ENCODE peak calls at places on chromosomes 7 and 10, in eight cellular contexts. One of them, this sample, is unnamed. For H3K36me3 and H3K4me1, the result is how much of the 10 kb centered on the place peaks cover.

GRCh38 chr10:71135276-71135675 is 77.1 kb upstream of the UNC5B start:
- DNase-seq in heart left ventricle: no peak
- DNase-seq in IMR-90: no peak
- DNase-seq in H1: no peak
- DNase-seq in GM12878: no peak
- DNase-seq in ovary: no peak
- DNase-seq in spleen: no peak
- DNase-seq in adrenal gland: no peak
- DNase-seq in this sample: no peak

GRCh38 chr10:21202766-21203457 is 305.8 kb upstream of the NEBL start:
- DNase-seq in heart left ventricle: no peak
- DNase-seq in IMR-90: no peak
- DNase-seq in H1: no peak
- DNase-seq in GM12878: no peak
- DNase-seq in ovary: no peak
- DNase-seq in spleen: no peak
- DNase-seq in adrenal gland: no peak
- DNase-seq in this sample: no peak

GRCh38 chr7:95723583-95724180 is 48.7 kb upstream of the DYNC1I1 start:
- DNase-seq in heart left ventricle: peak
- DNase-seq in IMR-90: peak
- DNase-seq in H1: peak
- DNase-seq in GM12878: peak
- DNase-seq in ovary: peak
- DNase-seq in spleen: no peak
- DNase-seq in adrenal gland: peak
- DNase-seq in this sample: no peak

GRCh38 chr7:24964177-24964576 is 15.8 kb downstream of the OSBPL3 start:
- DNase-seq in heart left ventricle: no peak
- DNase-seq in IMR-90: peak
- DNase-seq in H1: no peak
- DNase-seq in GM12878: no peak
- DNase-seq in ovary: no peak
- DNase-seq in spleen: no peak
- DNase-seq in adrenal gland: no peak
- DNase-seq in this sample: no peak

GRCh38 chr10:60035984-60036383 is 129.6 kb upstream of the CCDC6 start:
- DNase-seq in heart left ventricle: no peak
- DNase-seq in IMR-90: no peak
- DNase-seq in H1: no peak
- DNase-seq in GM12878: no peak
- DNase-seq in ovary: no peak
- DNase-seq in spleen: no peak
- DNase-seq in adrenal gland: no peak
- DNase-seq in this sample: no peak

GRCh38 chr7:117053407-117053806 is 100.1 kb downstream of the ST7 start:
- DNase-seq in heart left ventricle: no peak
- DNase-seq in IMR-90: no peak
- DNase-seq in H1: no peak
- DNase-seq in GM12878: no peak
- DNase-seq in ovary: no peak
- DNase-seq in spleen: no peak
- DNase-seq in adrenal gland: no peak
- DNase-seq in this sample: no peak

GRCh38 chr10:104736006-104736405 is 94.9 kb downstream of the SORCS3 start:
- DNase-seq in heart left ventricle: no peak
- DNase-seq in IMR-90: no peak
- DNase-seq in H1: no peak
- DNase-seq in GM12878: no peak
- DNase-seq in ovary: peak
- DNase-seq in spleen: no peak
- DNase-seq in adrenal gland: no peak
- DNase-seq in this sample: no peak

GRCh38 chr10:42519761-42520460 is 118.5 kb downstream of the ZNF33B start:
- DNase-seq in heart left ventricle: no peak
- DNase-seq in IMR-90: no peak
- DNase-seq in H1: no peak
- DNase-seq in GM12878: no peak
- DNase-seq in ovary: no peak
- DNase-seq in spleen: no peak
- DNase-seq in adrenal gland: no peak
- DNase-seq in this sample: no peak

GRCh38 chr10:100646033-100646432 is 99.3 kb upstream of the PAX2 start:
- DNase-seq in heart left ventricle: no peak
- DNase-seq in IMR-90: no peak
- DNase-seq in H1: no peak
- DNase-seq in GM12878: no peak
- DNase-seq in ovary: no peak
- DNase-seq in spleen: no peak
- DNase-seq in adrenal gland: no peak
- DNase-seq in this sample: no peak

GRCh38 chr7:36119005-36119711 is 33.9 kb upstream of the EEPD1 start:
- DNase-seq in heart left ventricle: peak
- DNase-seq in IMR-90: peak
- DNase-seq in H1: no peak
- DNase-seq in GM12878: no peak
- DNase-seq in ovary: no peak
- DNase-seq in spleen: no peak
- DNase-seq in adrenal gland: peak
- DNase-seq in this sample: peak

GRCh38 chr10:34547283-34547682 is 267.8 kb downstream of the PARD3 start:
- DNase-seq in heart left ventricle: no peak
- DNase-seq in IMR-90: peak
- DNase-seq in H1: no peak
- DNase-seq in GM12878: no peak
- DNase-seq in ovary: no peak
- DNase-seq in spleen: no peak
- DNase-seq in adrenal gland: no peak
- DNase-seq in this sample: no peak

GRCh38 chr10:96370575-96371157 is 11.9 kb upstream of the OPALIN start:
- DNase-seq in heart left ventricle: peak
- DNase-seq in IMR-90: peak
- DNase-seq in H1: peak
- DNase-seq in GM12878: no peak
- DNase-seq in ovary: no peak
- DNase-seq in spleen: no peak
- DNase-seq in adrenal gland: peak
- DNase-seq in this sample: peak

GRCh38 chr7:110881731-110882130 is 209.2 kb upstream of the LRRN3 start:
- DNase-seq in heart left ventricle: no peak
- DNase-seq in IMR-90: no peak
- DNase-seq in H1: no peak
- DNase-seq in GM12878: no peak
- DNase-seq in ovary: no peak
- DNase-seq in spleen: no peak
- DNase-seq in adrenal gland: no peak
- DNase-seq in this sample: no peak

GRCh38 chr7:121447191-121447920 is 51.2 kb upstream of the FAM3C start:
- DNase-seq in heart left ventricle: peak
- DNase-seq in IMR-90: no peak
- DNase-seq in H1: no peak
- DNase-seq in GM12878: no peak
- DNase-seq in ovary: no peak
- DNase-seq in spleen: no peak
- DNase-seq in adrenal gland: peak
- DNase-seq in this sample: peak

GRCh38 chr7:142303650-142304049 is 45.8 kb upstream of the PRSS58 start:
- DNase-seq in heart left ventricle: no peak
- DNase-seq in IMR-90: no peak
- DNase-seq in H1: no peak
- DNase-seq in GM12878: no peak
- DNase-seq in ovary: no peak
- DNase-seq in spleen: no peak
- DNase-seq in adrenal gland: no peak
- DNase-seq in this sample: no peak

GRCh38 chr7:90897961-90898469 is 301.9 kb downstream of the CDK14 start:
- DNase-seq in heart left ventricle: no peak
- DNase-seq in IMR-90: no peak
- DNase-seq in H1: no peak
- DNase-seq in GM12878: peak
- DNase-seq in ovary: no peak
- DNase-seq in spleen: no peak
- DNase-seq in adrenal gland: peak
- DNase-seq in this sample: no peak

GRCh38 chr10:114655671-114656070 is 2.4 kb downstream of the ABLIM1 start:
- DNase-seq in heart left ventricle: no peak
- DNase-seq in IMR-90: no peak
- DNase-seq in H1: no peak
- DNase-seq in GM12878: no peak
- DNase-seq in ovary: no peak
- DNase-seq in spleen: no peak
- DNase-seq in adrenal gland: no peak
- DNase-seq in this sample: no peak

GRCh38 chr10:77560052-77560451 is 77.6 kb downstream of the KCNMA1 start:
- DNase-seq in heart left ventricle: no peak
- DNase-seq in IMR-90: no peak
- DNase-seq in H1: no peak
- DNase-seq in GM12878: no peak
- DNase-seq in ovary: no peak
- DNase-seq in spleen: no peak
- DNase-seq in adrenal gland: no peak
- DNase-seq in this sample: no peak

GRCh38 chr7:32518534-32519140 is 23.3 kb downstream of the AVL9 start:
- DNase-seq in heart left ventricle: no peak
- DNase-seq in IMR-90: peak
- DNase-seq in H1: no peak
- DNase-seq in GM12878: no peak
- DNase-seq in ovary: no peak
- DNase-seq in spleen: no peak
- DNase-seq in adrenal gland: no peak
- DNase-seq in this sample: no peak

GRCh38 chr7:149764481-149765398 is 8.6 kb downstream of the ZNF467 start:
- DNase-seq in heart left ventricle: no peak
- DNase-seq in IMR-90: no peak
- DNase-seq in H1: no peak
- DNase-seq in GM12878: no peak
- DNase-seq in ovary: no peak
- DNase-seq in spleen: no peak
- DNase-seq in adrenal gland: no peak
- DNase-seq in this sample: no peak

GRCh38 chr10:9262770-9263169 is 1208.3 kb downstream of the GATA3 start:
- DNase-seq in heart left ventricle: no peak
- DNase-seq in IMR-90: peak
- DNase-seq in H1: no peak
- DNase-seq in GM12878: no peak
- DNase-seq in ovary: no peak
- DNase-seq in spleen: no peak
- DNase-seq in adrenal gland: no peak
- DNase-seq in this sample: no peak

DNA sequence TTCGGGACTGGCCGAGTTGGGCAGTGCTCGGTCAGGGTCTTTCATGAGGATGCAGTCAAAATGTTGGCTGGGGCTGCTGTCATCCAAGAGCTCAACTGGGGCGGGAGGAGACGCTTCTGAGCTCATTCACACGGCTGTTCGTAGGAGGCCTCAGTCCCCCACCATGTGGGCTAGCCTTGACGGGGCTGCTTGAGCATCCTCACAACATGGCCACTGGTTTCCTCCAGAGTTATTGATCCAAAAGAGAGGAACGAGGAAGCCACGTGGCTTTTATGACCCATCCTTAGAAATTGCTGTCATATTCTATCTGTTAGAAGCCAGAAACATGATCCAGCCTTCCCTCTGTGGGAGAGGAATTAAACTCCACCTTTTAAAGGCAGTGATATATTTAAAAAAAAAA is 68.1 kb downstream of the GTF2IRD1 start:
- DNase-seq in heart left ventricle: no peak
- DNase-seq in IMR-90: no peak
- DNase-seq in H1: no peak
- DNase-seq in GM12878: no peak
- DNase-seq in ovary: no peak
- DNase-seq in spleen: no peak
- DNase-seq in adrenal gland: no peak
- DNase-seq in this sample: no peak
- H3K36me3 ChIP-seq in heart left ventricle: under half
- H3K36me3 ChIP-seq in IMR-90: half or more
- H3K36me3 ChIP-seq in H1: under half
- H3K36me3 ChIP-seq in GM12878: under half
- H3K36me3 ChIP-seq in ovary: under half
- H3K36me3 ChIP-seq in spleen: under half
- H3K36me3 ChIP-seq in adrenal gland: under half
- H3K36me3 ChIP-seq in this sample: under half

DNA sequence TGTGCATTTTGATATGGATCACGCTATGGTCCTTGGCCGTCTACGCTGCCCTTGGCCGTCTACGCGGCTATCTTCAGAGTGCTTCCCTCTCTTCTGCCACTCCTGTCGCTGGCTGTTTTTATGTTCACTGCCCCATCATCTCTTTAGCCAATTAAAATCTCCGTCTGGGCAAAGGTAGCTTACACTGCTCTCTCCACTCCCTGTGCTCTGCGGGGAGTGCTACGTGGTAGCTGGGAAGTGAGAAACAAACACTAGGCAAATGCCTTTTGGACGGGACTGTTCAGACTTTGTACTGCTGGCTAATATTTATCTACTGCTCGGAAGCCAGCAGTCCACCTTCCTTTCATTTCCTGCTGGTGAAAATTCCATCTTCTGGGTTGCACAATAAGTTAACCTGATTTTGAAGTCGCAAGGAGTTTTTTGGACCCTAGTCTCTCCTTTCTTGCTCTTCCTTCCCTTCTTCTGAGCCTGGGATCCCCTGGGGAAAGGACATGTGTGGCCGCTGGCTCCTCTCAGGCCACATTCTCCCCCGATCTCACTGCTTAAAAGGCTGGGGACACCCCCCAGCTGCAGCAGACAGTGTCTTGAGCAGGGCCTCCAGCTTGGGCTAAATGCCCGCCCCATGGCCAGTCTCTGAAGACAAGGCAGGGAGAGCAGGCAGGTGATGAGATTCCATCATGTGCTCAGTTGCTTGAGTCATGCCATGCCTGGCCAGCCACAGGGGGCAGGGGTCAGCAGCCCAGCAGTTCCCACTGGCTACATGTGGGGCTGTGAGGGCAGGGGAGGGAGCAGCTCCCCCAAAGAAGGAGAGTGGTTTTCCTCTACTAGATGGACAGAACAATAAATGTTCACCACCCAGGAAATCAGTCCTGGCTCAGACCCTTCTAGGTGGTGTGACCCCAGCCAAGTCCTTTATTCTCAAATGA is 25.5 kb upstream of the RBM33 start:
- DNase-seq in heart left ventricle: no peak
- DNase-seq in IMR-90: peak
- DNase-seq in H1: no peak
- DNase-seq in GM12878: no peak
- DNase-seq in ovary: no peak
- DNase-seq in spleen: peak
- DNase-seq in adrenal gland: no peak
- DNase-seq in this sample: no peak
- TF ChIP-seq POLR2A in heart left ventricle: no peak
- TF ChIP-seq POLR2A in IMR-90: no peak
- TF ChIP-seq POLR2A in H1: no peak
- TF ChIP-seq POLR2A in GM12878: no peak
- TF ChIP-seq POLR2A in ovary: no peak
- TF ChIP-seq POLR2A in spleen: no peak
- TF ChIP-seq POLR2A in adrenal gland: no peak
- TF ChIP-seq POLR2A in this sample: no peak

GRCh38 chr7:123632808-123633207 is 22.9 kb upstream of the LMOD2 start:
- DNase-seq in heart left ventricle: no peak
- DNase-seq in IMR-90: no peak
- DNase-seq in H1: no peak
- DNase-seq in GM12878: no peak
- DNase-seq in ovary: no peak
- DNase-seq in spleen: no peak
- DNase-seq in adrenal gland: no peak
- DNase-seq in this sample: no peak
- H3K4me1 ChIP-seq in heart left ventricle: under half
- H3K4me1 ChIP-seq in IMR-90: under half
- H3K4me1 ChIP-seq in H1: under half
- H3K4me1 ChIP-seq in GM12878: under half
- H3K4me1 ChIP-seq in ovary: under half
- H3K4me1 ChIP-seq in spleen: under half
- H3K4me1 ChIP-seq in adrenal gland: under half
- H3K4me1 ChIP-seq in this sample: under half

GRCh38 chr7:74183142-74183541 is 9.0 kb downstream of the EIF4H start:
- DNase-seq in heart left ventricle: no peak
- DNase-seq in IMR-90: no peak
- DNase-seq in H1: no peak
- DNase-seq in GM12878: no peak
- DNase-seq in ovary: peak
- DNase-seq in spleen: no peak
- DNase-seq in adrenal gland: peak
- DNase-seq in this sample: no peak
- H3K36me3 ChIP-seq in heart left ventricle: under half
- H3K36me3 ChIP-seq in IMR-90: under half
- H3K36me3 ChIP-seq in H1: under half
- H3K36me3 ChIP-seq in GM12878: under half
- H3K36me3 ChIP-seq in ovary: under half
- H3K36me3 ChIP-seq in spleen: under half
- H3K36me3 ChIP-seq in adrenal gland: under half
- H3K36me3 ChIP-seq in this sample: under half